ENCODE peak calls at places on chromosomes 2 and 18, in ten cellular contexts. A is heart left ventricle, I is MM.1S, J is cardiac muscle cell, X is PC-9, N is hepatocyte, M is pancreas, U is body of pancreas, Y is neuronal stem cell, G is heart right ventricle. R is an unnamed sample.
A peak's percentile ranks its signal among the peaks of the same experiment; 100 is the strongest.

GRCh38 chr2:157190151-157190550 is 67.4 kb upstream of the GALNT5 start:
- DNase-seq in A (no peak), I (no peak), J (peak; percentile 70), X (no peak), N (no peak), M (no peak), U (no peak), Y (no peak), G (no peak), R (peak; percentile 96)

GRCh38 chr18:48059363-48060109 is 129.1 kb upstream of the SMAD2 start:
- DNase-seq in A (no peak), I (no peak), J (no peak), X (no peak), N (peak; percentile 53), M (no peak), U (no peak), Y (no peak), G (no peak), R (no peak)

GRCh38 chr2:194819367-194819766 is 837.7 kb upstream of the SLC39A10 start:
- DNase-seq in A (no peak), I (peak; percentile 21), J (no peak), X (no peak), N (no peak), M (no peak), U (no peak), Y (peak; percentile 5), G (no peak), R (no peak)

GRCh38 chr2:133503323-133503722 is 64.9 kb downstream of the NCKAP5 start:
- DNase-seq in A (no peak), I (peak; percentile 87), J (no peak), X (no peak), N (no peak), M (no peak), U (no peak), Y (no peak), G (no peak), R (no peak)

GRCh38 chr2:38076250-38076709 is 329 bp upstream of the CYP1B1 start:
- DNase-seq in A (peak; percentile 76), I (peak; percentile 53), J (peak; percentile 91), X (peak; percentile 94), N (peak; percentile 88), M (peak; percentile 76), U (peak; percentile 76), Y (peak; percentile 66), G (peak; percentile 74), R (peak; percentile 61)

GRCh38 chr2:197838036-197838435 is 33.6 kb downstream of the PLCL1 start:
- DNase-seq in A (no peak), I (peak; percentile 93), J (peak; percentile 39), X (no peak), N (no peak), M (no peak), U (no peak), Y (no peak), G (no peak), R (peak; percentile 43)

GRCh38 chr2:239378918-239379640 is 21.7 kb downstream of the HDAC4 start:
- DNase-seq in A (no peak), I (no peak), J (no peak), X (no peak), N (no peak), M (peak; percentile 55), U (no peak), Y (no peak), G (no peak), R (no peak)

GRCh38 chr2:224517963-224518362 is 67.2 kb downstream of the CUL3 start:
- DNase-seq in A (no peak), I (no peak), J (no peak), X (no peak), N (no peak), M (no peak), U (no peak), Y (no peak), G (no peak), R (no peak)

GRCh38 chr2:150532883-150533282 is 45.4 kb upstream of the RND3 start:
- DNase-seq in A (no peak), I (no peak), J (peak; percentile 61), X (no peak), N (no peak), M (no peak), U (no peak), Y (no peak), G (no peak), R (no peak)

GRCh38 chr18:26656401-26656943 is 108.1 kb upstream of the KCTD1 start:
- DNase-seq in A (no peak), I (no peak), J (no peak), X (no peak), N (no peak), M (peak; percentile 64), U (no peak), Y (peak; percentile 12), G (peak; percentile 19), R (no peak)

GRCh38 chr2:58180635-58181034 is 60.5 kb downstream of the FANCL start:
- DNase-seq in A (no peak), I (no peak), J (no peak), X (no peak), N (no peak), M (no peak), U (no peak), Y (no peak), G (no peak), R (no peak)

GRCh38 chr2:221426929-221427328 is 145.2 kb downstream of the EPHA4 start:
- DNase-seq in A (no peak), I (no peak), J (no peak), X (no peak), N (no peak), M (no peak), U (no peak), Y (no peak), G (no peak), R (no peak)

GRCh38 chr18:49988101-49988500 is 174.8 kb upstream of the ACAA2 start:
- DNase-seq in A (no peak), I (no peak), J (no peak), X (no peak), N (no peak), M (no peak), U (no peak), Y (no peak), G (no peak), R (no peak)

GRCh38 chr2:152200562-152201465 is 25.3 kb upstream of the STAM2 start:
- DNase-seq in A (peak; percentile 56), I (no peak), J (peak; percentile 94), X (peak; percentile 97), N (peak; percentile 65), M (peak; percentile 76), U (peak; percentile 86), Y (no peak), G (peak; percentile 78), R (peak; percentile 99)

GRCh38 chr18:8507881-8508280 is 101.4 kb upstream of the RAB12 start:
- DNase-seq in A (no peak), I (no peak), J (no peak), X (no peak), N (no peak), M (no peak), U (no peak), Y (no peak), G (no peak), R (no peak)

GRCh38 chr2:219864154-219864553 is 236.7 kb downstream of the SLC4A3 start:
- DNase-seq in A (no peak), I (no peak), J (no peak), X (no peak), N (no peak), M (no peak), U (no peak), Y (no peak), G (no peak), R (no peak)

GRCh38 chr18:2971741-2972552 is 41.0 kb downstream of the LPIN2 start:
- DNase-seq in A (peak; percentile 61), I (no peak), J (no peak), X (no peak), N (no peak), M (no peak), U (peak; percentile 67), Y (no peak), G (peak; percentile 36), R (peak; percentile 76)

GRCh38 chr2:100067796-100068195 is 74.6 kb downstream of the AFF3 start:
- DNase-seq in A (no peak), I (no peak), J (no peak), X (no peak), N (no peak), M (no peak), U (peak; percentile 71), Y (no peak), G (no peak), R (no peak)

GRCh38 chr2:241009601-241010530 is 11.4 kb downstream of the SNED1 start:
- DNase-seq in A (no peak), I (no peak), J (peak; percentile 97), X (peak; percentile 76), N (peak; percentile 60), M (peak; percentile 62), U (peak; percentile 75), Y (no peak), G (no peak), R (peak; percentile 35)

DNA sequence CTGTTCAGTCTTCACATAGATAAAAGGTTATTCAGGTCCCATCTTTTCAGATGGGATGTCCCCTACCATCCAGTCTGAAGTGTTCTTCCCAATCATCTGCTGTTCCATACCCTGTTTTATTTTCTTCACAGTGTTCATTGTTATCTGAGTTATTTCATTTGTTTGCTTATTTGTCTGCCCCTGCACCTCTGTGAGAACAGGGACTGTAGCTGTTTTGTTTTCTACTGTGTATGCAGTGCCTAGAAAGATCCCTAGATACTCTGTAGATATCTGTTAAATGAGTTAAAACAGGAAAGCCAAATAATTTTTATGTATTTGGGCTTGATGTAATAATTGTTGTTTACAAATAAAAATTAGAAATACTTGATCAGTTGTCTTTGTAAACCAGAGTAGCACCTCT is 34.2 kb downstream of the SMAD4 start:
- DNase-seq in A (no peak), I (no peak), J (no peak), X (no peak), N (no peak), M (no peak), U (no peak), Y (no peak), G (no peak), R (no peak)
- H3K36me3 ChIP-seq in A (peaks cover 88% of the 10 kb centered on the region), I (peaks cover 13% of the 10 kb centered on the region), J (peaks cover 52% of the 10 kb centered on the region), X (peaks cover 30% of the 10 kb centered on the region), N (no peaks in the 10 kb centered on the region), M (peaks cover 5% of the 10 kb centered on the region), U (peaks cover 20% of the 10 kb centered on the region), Y (peaks cover 10% of the 10 kb centered on the region), G (peaks cover 99% of the 10 kb centered on the region), R (peaks cover 21% of the 10 kb centered on the region)

GRCh38 chr2:135002836-135003235 is 44.4 kb downstream of the MAP3K19 start:
- DNase-seq in A (no peak), I (no peak), J (no peak), X (no peak), N (no peak), M (no peak), U (no peak), Y (no peak), G (no peak), R (no peak)
- H3K4me3 ChIP-seq in A (no peak overlapping the region), I (no peak overlapping the region), J (no peak overlapping the region), X (no peak overlapping the region), N (no peak overlapping the region), M (no peak overlapping the region), U (no peak overlapping the region), Y (no peak overlapping the region), G (no peak overlapping the region), R (no peak overlapping the region)

GRCh38 chr2:190980630-190981214 is 33.2 kb downstream of the STAT1 start:
- DNase-seq in A (no peak), I (no peak), J (no peak), X (peak; percentile 37), N (no peak), M (no peak), U (no peak), Y (no peak), G (no peak), R (no peak)
- H3K27ac ChIP-seq in A (peak overlapping the region; percentile 80), I (no peak overlapping the region), J (peak overlapping the region; percentile 87), X (peak overlapping the region; percentile 55), N (peak overlapping the region; percentile 66), M (no peak overlapping the region), U (peak overlapping the region; percentile 5), Y (no peak overlapping the region), G (peak overlapping the region; percentile 88), R (peak overlapping the region; percentile 79)

GRCh38 chr2:61367177-61367576 is 103.7 kb downstream of the USP34 start:
- DNase-seq in A (no peak), I (no peak), J (no peak), X (no peak), N (no peak), M (no peak), U (no peak), Y (no peak), G (no peak), R (no peak)
- H3K36me3 ChIP-seq in A (peaks cover 62% of the 10 kb centered on the region), I (no peaks in the 10 kb centered on the region), J (peaks cover 11% of the 10 kb centered on the region), X (peaks cover 36% of the 10 kb centered on the region), N (no peaks in the 10 kb centered on the region), M (no peaks in the 10 kb centered on the region), U (no peaks in the 10 kb centered on the region), Y (peaks cover 7% of the 10 kb centered on the region), G (peaks cover 93% of the 10 kb centered on the region), R (peaks cover 14% of the 10 kb centered on the region)

R was measured in brain microvascular endothelial cell.